ENCODE peak calls at places on chromosomes 4 and X, in four cellular contexts. One of them, this sample, is unnamed.

GRCh38 chrX:134174859-134175258 is 62.1 kb upstream of the CCDC160 start:
- DNase-seq in IMR-90: no peak
- DNase-seq in upper lobe of left lung: no peak
- DNase-seq in adrenal gland: no peak
- DNase-seq in this sample: no peak

GRCh38 chr4:147625733-147626132 is 8.5 kb downstream of the TMEM184C start:
- DNase-seq in upper lobe of left lung: no peak
- DNase-seq in adrenal gland: no peak
- DNase-seq in IMR-90: no peak
- DNase-seq in this sample: no peak

GRCh38 chr4:107625503-107625902 is 94.5 kb downstream of the PAPSS1 start:
- DNase-seq in adrenal gland: no peak
- DNase-seq in IMR-90: no peak
- DNase-seq in upper lobe of left lung: no peak
- DNase-seq in this sample: no peak

GRCh38 chrX:13662537-13662841 is 9.5 kb downstream of the TCEANC start:
- DNase-seq in IMR-90: peak
- DNase-seq in adrenal gland: no peak
- DNase-seq in upper lobe of left lung: no peak
- DNase-seq in this sample: peak

GRCh38 chrX:10111364-10112148 is 45.2 kb upstream of the CLCN4 start:
- DNase-seq in upper lobe of left lung: no peak
- DNase-seq in IMR-90: peak
- DNase-seq in adrenal gland: no peak
- DNase-seq in this sample: no peak

GRCh38 chrX:1355131-1355799 is 18.7 kb downstream of the IL3RA start:
- DNase-seq in IMR-90: no peak
- DNase-seq in upper lobe of left lung: no peak
- DNase-seq in adrenal gland: no peak
- DNase-seq in this sample: no peak

GRCh38 chrX:106499473-106499872 is 112.3 kb upstream of the RADX start:
- DNase-seq in IMR-90: no peak
- DNase-seq in upper lobe of left lung: no peak
- DNase-seq in adrenal gland: no peak
- DNase-seq in this sample: no peak

GRCh38 chr4:98939892-98940298 is 11.0 kb upstream of the EIF4E start:
- DNase-seq in IMR-90: peak
- DNase-seq in adrenal gland: no peak
- DNase-seq in upper lobe of left lung: no peak
- DNase-seq in this sample: no peak

GRCh38 chrX:65751511-65751910 is 84.1 kb downstream of the MSN start:
- DNase-seq in upper lobe of left lung: no peak
- DNase-seq in IMR-90: no peak
- DNase-seq in adrenal gland: no peak
- DNase-seq in this sample: no peak

GRCh38 chr4:28702571-28702970 is 1841.9 kb downstream of the STIM2 start:
- DNase-seq in adrenal gland: no peak
- DNase-seq in upper lobe of left lung: no peak
- DNase-seq in IMR-90: peak
- DNase-seq in this sample: no peak

GRCh38 chrX:151621422-151621821 is 57.9 kb downstream of the PASD1 start:
- DNase-seq in IMR-90: no peak
- DNase-seq in upper lobe of left lung: no peak
- DNase-seq in adrenal gland: no peak
- DNase-seq in this sample: no peak

GRCh38 chr4:78747328-78747946 is 28.7 kb upstream of the BMP2K start:
- DNase-seq in upper lobe of left lung: no peak
- DNase-seq in adrenal gland: no peak
- DNase-seq in IMR-90: peak
- DNase-seq in this sample: no peak

GRCh38 chrX:80354966-80355465 is 65.2 kb upstream of the TENT5D start:
- DNase-seq in adrenal gland: no peak
- DNase-seq in IMR-90: no peak
- DNase-seq in upper lobe of left lung: no peak
- DNase-seq in this sample: no peak
- H3K27ac ChIP-seq in adrenal gland: no peak
- H3K27ac ChIP-seq in IMR-90: no peak
- H3K27ac ChIP-seq in upper lobe of left lung: no peak
- H3K27ac ChIP-seq in this sample: no peak

DNA sequence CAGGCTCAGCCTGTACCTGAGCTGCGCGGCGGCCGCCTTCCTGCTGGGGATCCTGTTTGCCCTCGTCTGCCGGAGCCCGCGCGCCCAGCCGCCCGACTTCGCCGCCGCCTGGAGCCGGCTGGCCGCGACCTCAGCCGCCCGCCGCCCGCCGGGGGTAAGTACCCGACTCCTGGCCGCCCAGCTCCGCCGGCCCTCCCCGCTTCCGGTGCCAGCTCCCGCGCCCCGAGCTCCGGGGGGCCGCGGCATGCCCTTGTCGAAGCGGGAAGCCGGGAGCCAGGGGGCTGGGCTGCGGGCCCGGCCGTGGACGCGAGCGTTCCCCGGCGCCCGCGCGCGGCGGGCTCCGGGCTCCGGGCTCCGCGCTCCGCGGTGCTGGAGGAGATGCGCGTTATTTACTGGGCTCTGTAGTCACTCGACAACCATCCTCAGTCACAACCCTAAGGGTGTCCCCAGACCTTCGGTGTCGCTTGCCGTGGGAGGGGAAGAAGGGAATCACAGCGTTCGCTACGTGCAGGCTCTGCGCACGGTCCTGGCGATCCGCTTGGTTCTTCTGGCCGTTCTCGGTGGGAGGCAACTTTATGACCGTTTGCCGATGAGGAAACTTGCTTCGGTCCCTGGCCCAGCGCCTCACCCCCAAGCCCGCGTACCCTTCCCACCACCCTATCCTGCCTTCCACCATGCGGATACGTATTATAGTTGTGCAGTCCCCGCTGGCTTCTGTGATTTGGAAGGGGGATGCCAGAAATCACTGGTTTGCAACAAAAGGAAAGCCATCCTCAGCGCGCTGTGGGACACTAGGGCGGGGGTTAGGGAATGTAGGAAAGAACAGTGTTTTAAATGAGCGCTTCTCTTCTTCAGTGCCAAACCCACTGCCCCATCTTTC is 944 bp downstream of the SNX25 start:
- DNase-seq in adrenal gland: peak
- DNase-seq in upper lobe of left lung: peak
- DNase-seq in IMR-90: peak
- DNase-seq in this sample: peak
- TF ChIP-seq POLR2A in adrenal gland: peak
- TF ChIP-seq POLR2A in upper lobe of left lung: peak
- TF ChIP-seq POLR2A in IMR-90: peak
- TF ChIP-seq POLR2A in this sample: peak

GRCh38 chr4:124028172-124028571 is 631.6 kb downstream of the SPRY1 start:
- DNase-seq in upper lobe of left lung: no peak
- DNase-seq in IMR-90: peak
- DNase-seq in adrenal gland: no peak
- DNase-seq in this sample: no peak
- H3K27ac ChIP-seq in upper lobe of left lung: no peak
- H3K27ac ChIP-seq in IMR-90: no peak
- H3K27ac ChIP-seq in adrenal gland: peak
- H3K27ac ChIP-seq in this sample: peak

DNA sequence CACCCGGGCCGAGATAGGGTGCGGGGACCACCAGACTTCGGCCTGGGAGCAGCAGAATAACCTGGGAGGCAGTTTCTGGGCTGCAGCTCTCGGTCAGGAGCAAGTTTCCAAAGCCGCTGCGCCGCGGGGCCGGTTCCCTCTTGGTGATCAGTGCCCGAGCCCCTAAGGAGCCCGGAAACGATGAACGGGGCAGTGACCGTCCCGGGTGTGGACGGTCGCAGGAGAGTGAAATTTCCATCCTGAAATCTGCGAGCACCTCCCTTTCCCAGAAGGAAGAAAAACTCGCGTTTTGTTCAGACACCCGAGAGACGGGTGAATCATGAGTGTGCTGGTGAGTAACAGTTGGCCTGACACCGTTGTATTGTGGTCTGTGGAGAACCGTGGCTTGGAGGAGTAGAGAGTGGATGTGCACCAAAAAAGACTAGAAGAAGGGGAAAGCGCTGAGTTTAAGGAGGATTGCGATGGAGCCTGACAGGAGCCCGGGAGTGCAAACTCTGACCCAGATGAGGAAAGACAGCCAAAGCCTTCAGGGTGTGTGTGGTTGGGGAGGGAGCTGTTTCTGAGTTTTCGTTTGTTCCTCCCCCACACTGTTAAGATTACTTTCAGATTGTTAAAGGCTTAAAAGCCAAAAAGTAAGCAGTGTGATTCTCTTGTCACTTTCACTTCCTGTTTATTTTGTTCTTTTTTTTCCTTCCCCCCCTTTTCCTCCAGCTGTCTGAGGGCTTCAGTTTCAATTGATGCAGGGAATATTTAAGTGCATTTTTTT is 824 bp downstream of the MCUB start:
- DNase-seq in IMR-90: peak
- DNase-seq in adrenal gland: peak
- DNase-seq in upper lobe of left lung: no peak
- DNase-seq in this sample: peak
- TF ChIP-seq POLR2A in IMR-90: no peak
- TF ChIP-seq POLR2A in adrenal gland: no peak
- TF ChIP-seq POLR2A in upper lobe of left lung: peak
- TF ChIP-seq POLR2A in this sample: no peak

This sample was measured in tibial nerve.